ENCODE peak calls at places on chromosomes 13 and 19, in ten cellular contexts. N is LHCN-M2; L is T1000; O is EL; E is epithelial cell of esophagus; D is aorta; P is HFFc6; M is CD8-positive, alpha-beta T cell; G is stimulated activated CD8-positive, alpha-beta memory T cell treated with anti-CD3 and anti-CD28 coated beads, Interleukin-4, amount 100 ng/mL, for 24 hours; I is hepatic stellate cell. B is an unnamed sample.

GRCh38 chr19:4567584-4568071 is 8.1 kb upstream of the SEMA6B start:
- DNase-seq in N (peak), L (peak), O (peak), E (peak), D (peak), P (peak), M (peak), G (peak), I (peak), B (no peak)

GRCh38 chr19:47075941-47076340 is 27.5 kb upstream of the TMEM160 start:
- DNase-seq in N (no peak), L (no peak), O (no peak), E (no peak), D (no peak), P (no peak), M (no peak), G (no peak), I (no peak), B (no peak)

GRCh38 chr19:3595521-3596061 is 10.3 kb downstream of the GIPC3 start:
- DNase-seq in N (no peak), L (no peak), O (no peak), E (no peak), D (no peak), P (no peak), M (no peak), G (no peak), I (no peak), B (no peak)

GRCh38 chr13:24557121-24557520 is 44.5 kb upstream of the PARP4 start:
- DNase-seq in N (no peak), L (no peak), O (no peak), E (no peak), D (no peak), P (no peak), M (no peak), G (no peak), I (no peak), B (no peak)

GRCh38 chr13:36190771-36191170 is 23.6 kb downstream of the SOHLH2 start:
- DNase-seq in N (peak), L (no peak), O (no peak), E (no peak), D (no peak), P (no peak), M (no peak), G (no peak), I (no peak), B (no peak)

GRCh38 chr19:39196860-39197562 is at the start of gene NCCRP1:
- DNase-seq in N (no peak), L (no peak), O (no peak), E (no peak), D (no peak), P (no peak), M (no peak), G (no peak), I (no peak), B (no peak)

GRCh38 chr19:10919352-10920287 is 8.8 kb downstream of the YIPF2 start:
- DNase-seq in N (no peak), L (no peak), O (no peak), E (no peak), D (no peak), P (no peak), M (no peak), G (no peak), I (no peak), B (no peak)

GRCh38 chr19:18948976-18949356 is 7.9 kb upstream of the HOMER3 start:
- DNase-seq in N (no peak), L (no peak), O (no peak), E (no peak), D (no peak), P (no peak), M (no peak), G (no peak), I (no peak), B (no peak)

GRCh38 chr19:38287604-38288003 is 16.4 kb upstream of the C19orf33 start:
- DNase-seq in N (no peak), L (no peak), O (no peak), E (no peak), D (no peak), P (no peak), M (no peak), G (no peak), I (no peak), B (no peak)

GRCh38 chr13:62933809-62934208 is 1518.2 kb upstream of the PCDH20 start:
- DNase-seq in N (no peak), L (no peak), O (no peak), E (no peak), D (no peak), P (no peak), M (no peak), G (no peak), I (no peak), B (no peak)

GRCh38 chr13:23020246-23020843 is 160.4 kb upstream of the SGCG start:
- DNase-seq in N (peak), L (no peak), O (peak), E (peak), D (no peak), P (peak), M (peak), G (no peak), I (peak), B (peak)

GRCh38 chr13:110304256-110304655 is 2.7 kb downstream of the COL4A1 start:
- DNase-seq in N (peak), L (no peak), O (peak), E (peak), D (no peak), P (peak), M (no peak), G (no peak), I (peak), B (peak)